ENCODE peak calls at places on chromosomes 7 and 10, in seven cellular contexts. J is A549; G is lower leg skin; Q is fibroblast of mammary gland; P is Panc1; L is CD8-positive, alpha-beta T cell; S is PC-9. I is an unnamed sample.

GRCh38 chr7:25947669-25948516 is 204.1 kb upstream of the NFE2L3 start:
- DNase-seq in J (no peak), G (no peak), Q (no peak), P (no peak), L (no peak), S (no peak), I (no peak)

GRCh38 chr10:93352638-93353383 is 129.3 kb downstream of the MYOF start:
- DNase-seq in J (peak), G (no peak), Q (peak), P (no peak), L (no peak), S (no peak), I (peak)

GRCh38 chr10:110206988-110207804 is at the start of gene MXI1:
- DNase-seq in J (peak), G (peak), Q (peak), P (no peak), L (no peak), S (peak), I (peak)

GRCh38 chr7:22443370-22444180 is 56.4 kb downstream of the STEAP1B start:
- DNase-seq in J (no peak), G (no peak), Q (peak), P (no peak), L (no peak), S (peak), I (peak)

GRCh38 chr7:77542399-77542798 is 5.3 kb downstream of the PTPN12 start:
- DNase-seq in J (no peak), G (no peak), Q (peak), P (no peak), L (no peak), S (no peak), I (peak)

GRCh38 chr7:128381161-128381821 is 19.8 kb upstream of the PRRT4 start:
- DNase-seq in J (no peak), G (peak), Q (no peak), P (no peak), L (no peak), S (peak), I (no peak)

GRCh38 chr7:41006591-41006990 is 696.3 kb downstream of the INHBA start:
- DNase-seq in J (peak), G (no peak), Q (peak), P (no peak), L (no peak), S (no peak), I (no peak)

GRCh38 chr7:156240532-156240931 is 400.0 kb upstream of the RNF32 start:
- DNase-seq in J (no peak), G (no peak), Q (no peak), P (no peak), L (no peak), S (no peak), I (no peak)

GRCh38 chr7:75042831-75043703 is 30.5 kb downstream of the RCC1L start:
- DNase-seq in J (no peak), G (no peak), Q (no peak), P (no peak), L (no peak), S (no peak), I (no peak)

GRCh38 chr7:72818663-72819366 is 9.2 kb downstream of the TYW1B start:
- DNase-seq in J (no peak), G (no peak), Q (no peak), P (no peak), L (no peak), S (no peak), I (no peak)

GRCh38 chr10:119466655-119467054 is 75.9 kb downstream of the RGS10 start:
- DNase-seq in J (no peak), G (no peak), Q (no peak), P (no peak), L (no peak), S (peak), I (no peak)

GRCh38 chr7:70712942-70713341 is 419.0 kb upstream of the GALNT17 start:
- DNase-seq in J (no peak), G (no peak), Q (no peak), P (no peak), L (no peak), S (no peak), I (no peak)

GRCh38 chr7:99115379-99115778 is 28.5 kb downstream of the SMURF1 start:
- DNase-seq in J (no peak), G (no peak), Q (no peak), P (no peak), L (no peak), S (no peak), I (no peak)

GRCh38 chr10:121481222-121481621 is 117.0 kb downstream of the FGFR2 start:
- DNase-seq in J (no peak), G (no peak), Q (no peak), P (no peak), L (no peak), S (no peak), I (no peak)

GRCh38 chr10:118034755-118035154 is 12.0 kb downstream of the RAB11FIP2 start:
- DNase-seq in J (no peak), G (no peak), Q (no peak), P (no peak), L (no peak), S (no peak), I (no peak)

GRCh38 chr10:83941189-83941588 is 198.1 kb upstream of the GHITM start:
- DNase-seq in J (no peak), G (no peak), Q (no peak), P (no peak), L (no peak), S (no peak), I (no peak)

GRCh38 chr7:157630301-157630853 is 293.6 kb downstream of the DNAJB6 start:
- DNase-seq in J (no peak), G (no peak), Q (no peak), P (no peak), L (no peak), S (no peak), I (no peak)

GRCh38 chr10:44051584-44052385 is 333.1 kb downstream of the CXCL12 start:
- DNase-seq in J (no peak), G (peak), Q (peak), P (no peak), L (no peak), S (no peak), I (no peak)

GRCh38 chr7:42932861-42933591 is 850 bp downstream of the MRPL32 start:
- DNase-seq in J (no peak), G (no peak), Q (peak), P (no peak), L (no peak), S (no peak), I (peak)

GRCh38 chr10:21519981-21520436 is 5.5 kb downstream of the SKIDA1 start:
- DNase-seq in J (peak), G (no peak), Q (peak), P (no peak), L (no peak), S (peak), I (peak)

GRCh38 chr10:112435013-112435619 is 11.6 kb downstream of the ZDHHC6 start:
- DNase-seq in J (peak), G (no peak), Q (peak), P (no peak), L (no peak), S (no peak), I (no peak)

GRCh38 chr7:66430164-66430545 is 198.5 kb upstream of the KCTD7 start:
- DNase-seq in J (no peak), G (no peak), Q (no peak), P (no peak), L (no peak), S (no peak), I (no peak)

GRCh38 chr7:95955748-95956147 is 183.4 kb downstream of the DYNC1I1 start:
- DNase-seq in J (no peak), G (no peak), Q (no peak), P (no peak), L (no peak), S (no peak), I (no peak)

GRCh38 chr10:46245381-46245900 is 41.4 kb upstream of the ANTXRL start:
- DNase-seq in J (no peak), G (peak), Q (no peak), P (no peak), L (no peak), S (no peak), I (no peak)

GRCh38 chr10:19745672-19746071 is 70.6 kb upstream of the PLXDC2 start:
- DNase-seq in J (no peak), G (no peak), Q (no peak), P (no peak), L (no peak), S (no peak), I (no peak)

GRCh38 chr7:122736183-122736582 is 33.5 kb upstream of the RNF148 start:
- DNase-seq in J (no peak), G (no peak), Q (peak), P (no peak), L (no peak), S (no peak), I (no peak)

GRCh38 chr10:101080933-101081546 is 19.3 kb downstream of the KAZALD1 start:
- DNase-seq in J (no peak), G (no peak), Q (peak), P (no peak), L (no peak), S (no peak), I (peak)

GRCh38 chr7:151126500-151127137 is 40.3 kb downstream of the AGAP3 start:
- DNase-seq in J (no peak), G (no peak), Q (no peak), P (no peak), L (no peak), S (no peak), I (no peak)

GRCh38 chr7:153012203-153012602 is 252.7 kb downstream of the ACTR3B start:
- DNase-seq in J (no peak), G (peak), Q (no peak), P (no peak), L (no peak), S (no peak), I (no peak)

GRCh38 chr7:158110661-158111555 is 476.7 kb downstream of the PTPRN2 start:
- DNase-seq in J (no peak), G (peak), Q (no peak), P (no peak), L (no peak), S (no peak), I (no peak)

GRCh38 chr7:25926009-25926408 is 226.0 kb upstream of the NFE2L3 start:
- DNase-seq in J (no peak), G (no peak), Q (no peak), P (no peak), L (no peak), S (no peak), I (no peak)

GRCh38 chr10:106107711-106108110 is 1056.8 kb downstream of the SORCS1 start:
- DNase-seq in J (no peak), G (no peak), Q (peak), P (no peak), L (no peak), S (no peak), I (peak)

GRCh38 chr7:118184392-118184899 is 482 bp downstream of the LSM8 start:
- DNase-seq in J (no peak), G (no peak), Q (peak), P (no peak), L (no peak), S (no peak), I (no peak)

GRCh38 chr7:152054377-152055230 is 29.1 kb downstream of the GALNT11 start:
- DNase-seq in J (no peak), G (no peak), Q (peak), P (no peak), L (no peak), S (no peak), I (peak)

GRCh38 chr10:71223365-71224058 is 11.1 kb downstream of the UNC5B start:
- DNase-seq in J (no peak), G (peak), Q (no peak), P (no peak), L (no peak), S (no peak), I (no peak)

GRCh38 chr10:96417432-96417831 is 58.6 kb upstream of the OPALIN start:
- DNase-seq in J (no peak), G (no peak), Q (no peak), P (no peak), L (no peak), S (no peak), I (no peak)

GRCh38 chr7:101539784-101540183 is 89.3 kb downstream of the MYL10 start:
- DNase-seq in J (no peak), G (no peak), Q (no peak), P (no peak), L (no peak), S (no peak), I (no peak)

GRCh38 chr10:24515481-24515880 is 208.2 kb downstream of the ARHGAP21 start:
- DNase-seq in J (no peak), G (no peak), Q (no peak), P (no peak), L (no peak), S (no peak), I (no peak)

DNA sequence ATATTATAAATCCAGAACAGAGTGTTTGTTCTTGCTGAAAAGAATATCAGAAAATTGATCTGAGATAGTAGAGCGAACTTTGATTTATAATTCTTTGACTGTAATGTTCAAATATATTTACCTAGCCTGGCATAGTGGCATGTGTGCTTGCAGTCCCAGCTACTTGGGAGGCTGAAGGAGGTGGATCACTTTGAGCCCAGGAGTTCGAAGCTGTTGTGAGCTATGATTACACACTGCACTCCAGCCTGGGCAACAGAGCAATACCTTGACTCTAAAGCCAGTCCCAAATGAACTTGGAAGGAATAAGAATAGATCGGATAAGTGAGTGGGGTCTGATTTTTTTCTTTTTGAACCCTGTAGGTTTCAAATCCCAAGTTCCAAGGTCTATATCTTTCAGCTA is 23.5 kb downstream of the GNG11 start:
- DNase-seq in J (no peak), G (no peak), Q (no peak), P (no peak), L (no peak), S (no peak), I (no peak)
- H3K4me3 ChIP-seq in J (no peak), G (no peak), Q (no peak), P (no peak), L (no peak), S (no peak), I (no peak)

GRCh38 chr7:49638166-49638565 is 135.3 kb upstream of the VWC2 start:
- DNase-seq in J (no peak), G (no peak), Q (no peak), P (no peak), L (no peak), S (no peak), I (no peak)
- TF ChIP-seq CTCF in J (no peak), G (no peak), Q (no peak), P (no peak), L (no peak), S (no peak), I (no peak)

GRCh38 chr7:92056276-92056675 is 78.0 kb downstream of the CYP51A1 start:
- DNase-seq in J (no peak), G (no peak), Q (no peak), P (no peak), L (no peak), S (no peak), I (no peak)
- H3K4me3 ChIP-seq in J (no peak), G (no peak), Q (no peak), P (no peak), L (no peak), S (no peak), I (no peak)

GRCh38 chr10:48236199-48236621 is 38.3 kb downstream of the FRMPD2 start:
- DNase-seq in J (no peak), G (peak), Q (no peak), P (no peak), L (no peak), S (no peak), I (no peak)

GRCh38 chr10:48235501-48235900 is 39.0 kb downstream of the FRMPD2 start:
- DNase-seq in J (no peak), G (peak), Q (no peak), P (no peak), L (no peak), S (no peak), I (no peak)

GRCh38 chr10:48237856-48238250 is 36.6 kb downstream of the FRMPD2 start:
- DNase-seq in J (no peak), G (peak), Q (no peak), P (no peak), L (no peak), S (no peak), I (no peak)

GRCh38 chr10:48238826-48239520 is 35.5 kb downstream of the FRMPD2 start:
- DNase-seq in J (no peak), G (peak), Q (no peak), P (no peak), L (no peak), S (no peak), I (no peak)

GRCh38 chr10:48237225-48237855 is 37.2 kb downstream of the FRMPD2 start:
- DNase-seq in J (no peak), G (peak), Q (no peak), P (no peak), L (no peak), S (no peak), I (no peak)
- TF ChIP-seq CTCF in J (no peak), G (no peak), Q (no peak), P (no peak), L (no peak), S (no peak), I (no peak)

I was measured in foreskin fibroblast.